ENCODE peak calls at places on chromosome X, in six cellular contexts. E, O, M, J, K and Y are unnamed samples.

GRCh38 chrX:133373366-133374079 is 41.8 kb downstream of the GPC4 start:
- DNase-seq in E (no peak), K (no peak), O (no peak), M (no peak), J (no peak), Y (no peak)

GRCh38 chrX:118179161-118179560 is 62.6 kb upstream of the KLHL13 start:
- DNase-seq in E (no peak), M (no peak), K (no peak), J (no peak), O (no peak), Y (no peak)

GRCh38 chrX:134373736-134374135 is 86.2 kb upstream of the HPRT1 start:
- DNase-seq in O (no peak), M (no peak), E (no peak), K (peak; percentile 31), J (no peak), Y (no peak)

GRCh38 chrX:45710081-45710801 is 509.6 kb upstream of the DIPK2B start:
- DNase-seq in O (no peak), K (peak; percentile 66), M (no peak), E (peak; percentile 77), J (no peak), Y (no peak)

GRCh38 chrX:135707880-135708279 is 5.6 kb upstream of the CT45A1 start:
- DNase-seq in E (no peak), J (peak; percentile 22), O (no peak), K (no peak), M (no peak), Y (no peak)

GRCh38 chrX:13013353-13014110 is 30.9 kb downstream of the FAM9C start:
- DNase-seq in O (peak; percentile 18), J (no peak), K (no peak), M (no peak), E (no peak), Y (no peak)

GRCh38 chrX:1925053-1925481 is 310.2 kb downstream of the ASMT start:
- DNase-seq in K (peak; percentile 14), M (no peak), E (no peak), O (no peak), J (no peak), Y (no peak)

GRCh38 chrX:99091459-99091858 is 1318.6 kb downstream of the PCDH19 start:
- DNase-seq in E (no peak), J (no peak), K (no peak), O (no peak), M (no peak), Y (no peak)

GRCh38 chrX:4550018-4550417 is 836.6 kb upstream of the PRKX start:
- DNase-seq in O (no peak), J (peak; percentile 30), K (no peak), E (no peak), M (no peak), Y (no peak)

GRCh38 chrX:8737883-8738282 is 5.9 kb upstream of the ANOS1 start:
- DNase-seq in J (no peak), K (no peak), O (no peak), E (no peak), M (no peak), Y (no peak)

GRCh38 chrX:6199519-6199918 is 29.1 kb downstream of the NLGN4X start:
- DNase-seq in E (no peak), K (no peak), J (no peak), O (no peak), M (no peak), Y (no peak)

GRCh38 chrX:143306991-143307965 is 210.0 kb downstream of the SPANXN3 start:
- DNase-seq in J (no peak), K (no peak), E (no peak), O (no peak), M (no peak), Y (peak; percentile 12)

GRCh38 chrX:101736651-101737050 is 77.0 kb upstream of the ARMCX2 start:
- DNase-seq in M (no peak), J (no peak), E (no peak), O (no peak), K (no peak), Y (no peak)

GRCh38 chrX:154602766-154603437 is 16.2 kb downstream of the CTAG1B start:
- DNase-seq in O (no peak), J (no peak), E (no peak), M (no peak), K (no peak), Y (no peak)

GRCh38 chrX:70970482-70970999 is 39.6 kb upstream of the SLC7A3 start:
- DNase-seq in J (peak; percentile 4), E (peak; percentile 6), K (peak; percentile 65), M (no peak), O (no peak), Y (no peak)

GRCh38 chrX:108270280-108270679 is 167.9 kb downstream of the COL4A6 start:
- DNase-seq in E (no peak), J (no peak), O (no peak), K (no peak), M (no peak), Y (no peak)

GRCh38 chrX:56788229-56788628 is 59.2 kb downstream of the NBDY start:
- DNase-seq in J (no peak), M (no peak), O (no peak), E (no peak), K (no peak), Y (no peak)

GRCh38 chrX:74452199-74452481 is 30.8 kb downstream of the SLC16A2 start:
- DNase-seq in K (no peak), J (no peak), E (no peak), O (no peak), M (no peak), Y (no peak)

GRCh38 chrX:53440631-53441517 is 6.7 kb upstream of the HSD17B10 start:
- DNase-seq in J (no peak), O (no peak), M (no peak), E (peak; percentile 19), K (peak; percentile 90), Y (peak; percentile 45)

GRCh38 chrX:20362268-20363002 is 95.7 kb upstream of the RPS6KA3 start:
- DNase-seq in K (peak; percentile 40), E (peak; percentile 76), O (no peak), M (no peak), J (no peak), Y (no peak)

GRCh38 chrX:37800762-37801161 is 20.9 kb downstream of the CYBB start:
- DNase-seq in K (no peak), J (no peak), E (no peak), M (no peak), O (no peak), Y (no peak)

GRCh38 chrX:107935200-107935599 is 47.0 kb downstream of the TEX13B start:
- DNase-seq in O (no peak), E (peak; percentile 66), M (no peak), K (peak; percentile 12), J (no peak), Y (no peak)

GRCh38 chrX:139141370-139141769 is 389.2 kb upstream of the F9 start:
- DNase-seq in O (no peak), J (no peak), K (no peak), M (no peak), E (no peak), Y (no peak)

GRCh38 chrX:10636337-10636736 is 16.0 kb upstream of the MID1 start:
- DNase-seq in K (peak; percentile 70), O (no peak), J (peak; percentile 31), E (peak; percentile 49), M (no peak), Y (peak; percentile 29)